ENCODE peak calls at places on chromosomes 3 and 15, in nine cellular contexts. One of them, this sample, is unnamed.

GRCh38 chr15:72902929-72903260 is 119.3 kb upstream of the ADPGK start:
- DNase-seq in transverse colon: no peak
- DNase-seq in SK-N-SH: no peak
- DNase-seq in upper lobe of left lung: no peak
- DNase-seq in esophagus muscularis mucosa: no peak
- DNase-seq in GM23338: no peak
- DNase-seq in HCT116: no peak
- DNase-seq in breast epithelium: no peak
- DNase-seq in HL-60: no peak
- DNase-seq in this sample: no peak

GRCh38 chr3:127420825-127421224 is 133.0 kb upstream of the PRR20G start:
- DNase-seq in GM23338: no peak
- DNase-seq in HL-60: no peak
- DNase-seq in upper lobe of left lung: no peak
- DNase-seq in transverse colon: no peak
- DNase-seq in breast epithelium: no peak
- DNase-seq in SK-N-SH: no peak
- DNase-seq in HCT116: no peak
- DNase-seq in esophagus muscularis mucosa: peak
- DNase-seq in this sample: no peak

GRCh38 chr15:85314653-85315052 is 65.8 kb upstream of the AKAP13 start:
- DNase-seq in esophagus muscularis mucosa: no peak
- DNase-seq in upper lobe of left lung: no peak
- DNase-seq in breast epithelium: no peak
- DNase-seq in SK-N-SH: no peak
- DNase-seq in GM23338: no peak
- DNase-seq in HCT116: no peak
- DNase-seq in HL-60: no peak
- DNase-seq in transverse colon: no peak
- DNase-seq in this sample: no peak

GRCh38 chr15:68045289-68046265 is 8.5 kb upstream of the PIAS1 start:
- DNase-seq in esophagus muscularis mucosa: peak
- DNase-seq in upper lobe of left lung: no peak
- DNase-seq in transverse colon: no peak
- DNase-seq in HCT116: no peak
- DNase-seq in SK-N-SH: no peak
- DNase-seq in HL-60: no peak
- DNase-seq in GM23338: no peak
- DNase-seq in breast epithelium: no peak
- DNase-seq in this sample: no peak

GRCh38 chr3:177832862-177833261 is 635.6 kb upstream of the TBL1XR1 start:
- DNase-seq in upper lobe of left lung: no peak
- DNase-seq in transverse colon: no peak
- DNase-seq in SK-N-SH: peak
- DNase-seq in breast epithelium: no peak
- DNase-seq in HL-60: no peak
- DNase-seq in esophagus muscularis mucosa: no peak
- DNase-seq in HCT116: no peak
- DNase-seq in GM23338: no peak
- DNase-seq in this sample: no peak

GRCh38 chr15:81303241-81304225 is 20.4 kb downstream of the STARD5 start:
- DNase-seq in upper lobe of left lung: no peak
- DNase-seq in SK-N-SH: no peak
- DNase-seq in esophagus muscularis mucosa: no peak
- DNase-seq in HL-60: no peak
- DNase-seq in GM23338: peak
- DNase-seq in HCT116: no peak
- DNase-seq in transverse colon: no peak
- DNase-seq in breast epithelium: no peak
- DNase-seq in this sample: no peak

GRCh38 chr3:154095832-154096421 is 25.3 kb upstream of the ARHGEF26 start:
- DNase-seq in HCT116: peak
- DNase-seq in SK-N-SH: no peak
- DNase-seq in transverse colon: no peak
- DNase-seq in GM23338: peak
- DNase-seq in breast epithelium: no peak
- DNase-seq in esophagus muscularis mucosa: no peak
- DNase-seq in HL-60: no peak
- DNase-seq in upper lobe of left lung: no peak
- DNase-seq in this sample: no peak

GRCh38 chr3:81426826-81427565 is 334.4 kb downstream of the GBE1 start:
- DNase-seq in esophagus muscularis mucosa: no peak
- DNase-seq in upper lobe of left lung: no peak
- DNase-seq in breast epithelium: no peak
- DNase-seq in GM23338: peak
- DNase-seq in transverse colon: no peak
- DNase-seq in HCT116: no peak
- DNase-seq in SK-N-SH: no peak
- DNase-seq in HL-60: no peak
- DNase-seq in this sample: no peak

GRCh38 chr15:60351066-60351465 is 46.7 kb downstream of the ANXA2 start:
- DNase-seq in transverse colon: no peak
- DNase-seq in HL-60: no peak
- DNase-seq in breast epithelium: no peak
- DNase-seq in esophagus muscularis mucosa: no peak
- DNase-seq in upper lobe of left lung: no peak
- DNase-seq in GM23338: no peak
- DNase-seq in SK-N-SH: no peak
- DNase-seq in HCT116: no peak
- DNase-seq in this sample: no peak

GRCh38 chr15:48904758-48905157 is 26.8 kb downstream of the EID1 start:
- DNase-seq in HCT116: no peak
- DNase-seq in breast epithelium: no peak
- DNase-seq in GM23338: no peak
- DNase-seq in transverse colon: no peak
- DNase-seq in HL-60: no peak
- DNase-seq in SK-N-SH: no peak
- DNase-seq in upper lobe of left lung: no peak
- DNase-seq in esophagus muscularis mucosa: no peak
- DNase-seq in this sample: no peak

GRCh38 chr3:156819842-156820686 is 6.1 kb upstream of the LEKR1 start:
- DNase-seq in GM23338: no peak
- DNase-seq in upper lobe of left lung: no peak
- DNase-seq in transverse colon: no peak
- DNase-seq in esophagus muscularis mucosa: no peak
- DNase-seq in SK-N-SH: no peak
- DNase-seq in HCT116: no peak
- DNase-seq in HL-60: no peak
- DNase-seq in breast epithelium: no peak
- DNase-seq in this sample: no peak
- H3K4me3 ChIP-seq in GM23338: no peak
- H3K4me3 ChIP-seq in upper lobe of left lung: no peak
- H3K4me3 ChIP-seq in transverse colon: no peak
- H3K4me3 ChIP-seq in esophagus muscularis mucosa: no peak
- H3K4me3 ChIP-seq in SK-N-SH: no peak
- H3K4me3 ChIP-seq in HCT116: no peak
- H3K4me3 ChIP-seq in HL-60: no peak
- H3K4me3 ChIP-seq in breast epithelium: no peak
- H3K4me3 ChIP-seq in this sample: no peak

DNA sequence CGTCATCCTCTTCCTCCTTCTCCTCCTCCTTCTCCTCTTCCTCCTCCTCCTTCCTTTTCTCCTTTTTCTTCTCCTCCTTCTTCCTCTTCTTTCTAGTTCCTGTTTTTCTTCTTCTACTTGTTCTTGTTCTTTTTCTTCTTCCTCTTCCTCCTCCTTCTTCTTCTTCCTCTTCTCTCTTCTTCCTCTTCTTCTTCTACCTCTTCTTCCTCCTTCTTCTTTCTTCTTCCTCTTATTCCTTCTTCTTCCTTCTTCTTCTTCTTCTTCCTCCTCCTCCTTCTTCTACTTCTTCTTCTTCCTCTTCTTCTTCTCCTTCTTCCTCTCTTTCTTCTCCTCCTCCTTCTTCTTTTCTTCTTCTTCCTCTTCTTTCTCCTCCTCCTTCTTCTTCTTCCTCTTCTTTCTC is 310.2 kb upstream of the LMCD1 start:
- DNase-seq in breast epithelium: no peak
- DNase-seq in upper lobe of left lung: no peak
- DNase-seq in SK-N-SH: no peak
- DNase-seq in HCT116: no peak
- DNase-seq in GM23338: no peak
- DNase-seq in esophagus muscularis mucosa: no peak
- DNase-seq in HL-60: no peak
- DNase-seq in transverse colon: no peak
- DNase-seq in this sample: no peak
- TF ChIP-seq POLR2AphosphoS5 in breast epithelium: no peak
- TF ChIP-seq POLR2AphosphoS5 in upper lobe of left lung: no peak
- TF ChIP-seq POLR2AphosphoS5 in SK-N-SH: no peak
- TF ChIP-seq POLR2AphosphoS5 in HCT116: no peak
- TF ChIP-seq POLR2AphosphoS5 in GM23338: no peak
- TF ChIP-seq POLR2AphosphoS5 in esophagus muscularis mucosa: no peak
- TF ChIP-seq POLR2AphosphoS5 in HL-60: no peak
- TF ChIP-seq POLR2AphosphoS5 in transverse colon: no peak
- TF ChIP-seq POLR2AphosphoS5 in this sample: no peak

GRCh38 chr3:66490214-66490613 is 10.6 kb downstream of the LRIG1 start:
- DNase-seq in HL-60: no peak
- DNase-seq in GM23338: no peak
- DNase-seq in SK-N-SH: no peak
- DNase-seq in transverse colon: peak
- DNase-seq in upper lobe of left lung: peak
- DNase-seq in HCT116: no peak
- DNase-seq in breast epithelium: peak
- DNase-seq in esophagus muscularis mucosa: no peak
- DNase-seq in this sample: peak

GRCh38 chr3:66489577-66489976 is 11.2 kb downstream of the LRIG1 start:
- DNase-seq in SK-N-SH: no peak
- DNase-seq in esophagus muscularis mucosa: no peak
- DNase-seq in GM23338: no peak
- DNase-seq in breast epithelium: no peak
- DNase-seq in transverse colon: no peak
- DNase-seq in HL-60: no peak
- DNase-seq in HCT116: no peak
- DNase-seq in upper lobe of left lung: no peak
- DNase-seq in this sample: no peak

GRCh38 chr3:66492672-66493071 is 8.2 kb downstream of the LRIG1 start:
- DNase-seq in breast epithelium: peak
- DNase-seq in transverse colon: peak
- DNase-seq in GM23338: no peak
- DNase-seq in esophagus muscularis mucosa: no peak
- DNase-seq in HL-60: no peak
- DNase-seq in SK-N-SH: no peak
- DNase-seq in upper lobe of left lung: peak
- DNase-seq in HCT116: no peak
- DNase-seq in this sample: peak

GRCh38 chr3:66489115-66489514 is 11.7 kb downstream of the LRIG1 start:
- DNase-seq in HL-60: no peak
- DNase-seq in HCT116: no peak
- DNase-seq in esophagus muscularis mucosa: no peak
- DNase-seq in breast epithelium: no peak
- DNase-seq in GM23338: no peak
- DNase-seq in upper lobe of left lung: no peak
- DNase-seq in transverse colon: no peak
- DNase-seq in SK-N-SH: no peak
- DNase-seq in this sample: no peak

GRCh38 chr3:66490984-66491383 is 9.8 kb downstream of the LRIG1 start:
- DNase-seq in breast epithelium: no peak
- DNase-seq in SK-N-SH: no peak
- DNase-seq in GM23338: peak
- DNase-seq in upper lobe of left lung: peak
- DNase-seq in esophagus muscularis mucosa: no peak
- DNase-seq in HL-60: no peak
- DNase-seq in transverse colon: no peak
- DNase-seq in HCT116: no peak
- DNase-seq in this sample: no peak
- H3K4me3 ChIP-seq in breast epithelium: no peak
- H3K4me3 ChIP-seq in SK-N-SH: no peak
- H3K4me3 ChIP-seq in GM23338: peak
- H3K4me3 ChIP-seq in upper lobe of left lung: no peak
- H3K4me3 ChIP-seq in esophagus muscularis mucosa: no peak
- H3K4me3 ChIP-seq in HL-60: no peak
- H3K4me3 ChIP-seq in transverse colon: no peak
- H3K4me3 ChIP-seq in HCT116: no peak
- H3K4me3 ChIP-seq in this sample: no peak

DNA sequence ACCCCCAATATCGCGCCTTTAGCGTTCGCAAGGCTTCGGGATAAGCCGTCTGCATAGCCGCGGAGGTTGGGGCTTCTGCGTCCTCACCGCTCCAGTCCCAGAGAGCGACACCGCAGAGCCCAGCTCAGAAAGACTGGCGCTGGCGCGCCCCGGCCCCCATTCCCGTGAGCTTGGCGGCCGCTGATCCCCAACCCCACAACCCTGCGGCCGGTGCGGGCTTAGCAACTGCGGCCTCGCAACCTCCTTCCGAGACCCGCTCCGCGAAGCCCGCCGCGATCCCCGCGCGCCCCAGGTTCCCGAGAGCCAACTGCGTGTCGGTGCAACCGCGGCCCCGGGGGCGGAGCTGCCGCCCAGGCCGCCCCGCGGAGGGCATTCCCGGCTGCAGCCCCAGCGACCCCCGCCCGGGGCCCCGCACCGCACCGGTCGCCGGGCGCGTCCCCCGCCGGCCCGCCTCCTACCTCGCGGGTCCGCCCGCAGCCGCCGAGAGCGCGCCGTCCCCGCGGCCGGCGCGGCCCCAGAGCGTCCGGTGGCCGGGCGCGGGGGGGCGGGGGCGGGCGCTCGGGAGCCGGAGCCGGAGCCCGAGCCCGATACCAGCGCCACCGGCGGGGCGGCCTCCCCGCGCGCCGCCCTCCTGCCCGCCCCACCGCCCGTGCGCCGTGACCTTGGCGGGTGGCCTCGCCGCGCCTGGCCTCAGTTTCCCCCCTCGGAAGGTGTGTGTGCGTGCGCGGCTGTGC is 79.4 kb downstream of the IQSEC1 start:
- DNase-seq in HL-60: no peak
- DNase-seq in upper lobe of left lung: no peak
- DNase-seq in HCT116: no peak
- DNase-seq in breast epithelium: no peak
- DNase-seq in GM23338: peak
- DNase-seq in esophagus muscularis mucosa: no peak
- DNase-seq in transverse colon: peak
- DNase-seq in SK-N-SH: peak
- DNase-seq in this sample: peak
- TF ChIP-seq POLR2AphosphoS5 in HL-60: no peak
- TF ChIP-seq POLR2AphosphoS5 in upper lobe of left lung: no peak
- TF ChIP-seq POLR2AphosphoS5 in HCT116: no peak
- TF ChIP-seq POLR2AphosphoS5 in breast epithelium: no peak
- TF ChIP-seq POLR2AphosphoS5 in GM23338: no peak
- TF ChIP-seq POLR2AphosphoS5 in esophagus muscularis mucosa: no peak
- TF ChIP-seq POLR2AphosphoS5 in transverse colon: no peak
- TF ChIP-seq POLR2AphosphoS5 in SK-N-SH: no peak
- TF ChIP-seq POLR2AphosphoS5 in this sample: peak

GRCh38 chr3:32239638-32240550 is 1.4 kb downstream of the CMTM8 start:
- DNase-seq in SK-N-SH: peak
- DNase-seq in breast epithelium: no peak
- DNase-seq in upper lobe of left lung: peak
- DNase-seq in GM23338: peak
- DNase-seq in HL-60: no peak
- DNase-seq in HCT116: peak
- DNase-seq in transverse colon: peak
- DNase-seq in esophagus muscularis mucosa: peak
- DNase-seq in this sample: peak
- H3K4me3 ChIP-seq in SK-N-SH: peak
- H3K4me3 ChIP-seq in breast epithelium: peak
- H3K4me3 ChIP-seq in upper lobe of left lung: peak
- H3K4me3 ChIP-seq in GM23338: peak
- H3K4me3 ChIP-seq in HL-60: no peak
- H3K4me3 ChIP-seq in HCT116: peak
- H3K4me3 ChIP-seq in transverse colon: peak
- H3K4me3 ChIP-seq in esophagus muscularis mucosa: peak
- H3K4me3 ChIP-seq in this sample: peak